ENCODE peak calls at places on chromosomes 7 and 10, in four cellular contexts. One of them, this sample, is unnamed.
A peak's percentile ranks its signal among the peaks of the same experiment; 100 is the strongest.

GRCh38 chr7:64463636-64464375 is 99.1 kb downstream of the ZNF680 start:
- DNase-seq in osteoblast: peak; percentile 83
- DNase-seq in gastrocnemius medialis: peak; percentile 21
- DNase-seq in ovary: peak; percentile 72
- DNase-seq in this sample: no peak

GRCh38 chr10:116770281-116770680 is 27.9 kb upstream of the HSPA12A start:
- DNase-seq in gastrocnemius medialis: no peak
- DNase-seq in osteoblast: no peak
- DNase-seq in ovary: no peak
- DNase-seq in this sample: no peak

GRCh38 chr10:78820007-78820362 is 248.8 kb upstream of the ZMIZ1 start:
- DNase-seq in osteoblast: no peak
- DNase-seq in ovary: no peak
- DNase-seq in gastrocnemius medialis: no peak
- DNase-seq in this sample: no peak

GRCh38 chr10:34789993-34790506 is 25.0 kb downstream of the PARD3 start:
- DNase-seq in osteoblast: no peak
- DNase-seq in ovary: no peak
- DNase-seq in gastrocnemius medialis: no peak
- DNase-seq in this sample: no peak

GRCh38 chr10:62308101-62308500 is 39.5 kb upstream of the RTKN2 start:
- DNase-seq in ovary: no peak
- DNase-seq in gastrocnemius medialis: no peak
- DNase-seq in osteoblast: peak; percentile 59
- DNase-seq in this sample: no peak

GRCh38 chr10:110138197-110138812 is 69.1 kb upstream of the MXI1 start:
- DNase-seq in osteoblast: no peak
- DNase-seq in ovary: no peak
- DNase-seq in gastrocnemius medialis: no peak
- DNase-seq in this sample: peak; percentile 51

GRCh38 chr7:141003172-141004080 is 11.3 kb downstream of the MRPS33 start:
- DNase-seq in gastrocnemius medialis: no peak
- DNase-seq in osteoblast: no peak
- DNase-seq in ovary: no peak
- DNase-seq in this sample: no peak

GRCh38 chr10:30000802-30001571 is 58.4 kb downstream of the JCAD start:
- DNase-seq in osteoblast: peak; percentile 87
- DNase-seq in gastrocnemius medialis: peak; percentile 73
- DNase-seq in ovary: no peak
- DNase-seq in this sample: no peak

GRCh38 chr7:28984631-28985030 is 26.5 kb upstream of the TRIL start:
- DNase-seq in ovary: no peak
- DNase-seq in gastrocnemius medialis: peak; percentile 31
- DNase-seq in osteoblast: peak; percentile 89
- DNase-seq in this sample: peak; percentile 51

GRCh38 chr10:110858297-110858934 is 13.3 kb upstream of the PDCD4 start:
- DNase-seq in osteoblast: no peak
- DNase-seq in ovary: no peak
- DNase-seq in gastrocnemius medialis: no peak
- DNase-seq in this sample: no peak

GRCh38 chr10:119270893-119271361 is 63.6 kb downstream of the GRK5 start:
- DNase-seq in gastrocnemius medialis: no peak
- DNase-seq in ovary: peak; percentile 79
- DNase-seq in osteoblast: no peak
- DNase-seq in this sample: no peak

GRCh38 chr7:22351878-22352277 is 5.1 kb downstream of the RAPGEF5 start:
- DNase-seq in osteoblast: peak; percentile 89
- DNase-seq in ovary: no peak
- DNase-seq in gastrocnemius medialis: no peak
- DNase-seq in this sample: no peak

GRCh38 chr7:154918741-154919140 is 84.2 kb downstream of the PAXIP1 start:
- DNase-seq in osteoblast: no peak
- DNase-seq in ovary: no peak
- DNase-seq in gastrocnemius medialis: no peak
- DNase-seq in this sample: no peak

GRCh38 chr7:91239772-91240171 is 24.5 kb upstream of the FZD1 start:
- DNase-seq in gastrocnemius medialis: no peak
- DNase-seq in osteoblast: no peak
- DNase-seq in ovary: no peak
- DNase-seq in this sample: no peak

GRCh38 chr7:112970771-112971170 is 115.9 kb downstream of the GPR85 start:
- DNase-seq in ovary: no peak
- DNase-seq in osteoblast: no peak
- DNase-seq in gastrocnemius medialis: no peak
- DNase-seq in this sample: no peak

GRCh38 chr7:53358301-53358700 is 322.9 kb downstream of the POM121L12 start:
- DNase-seq in osteoblast: no peak
- DNase-seq in ovary: no peak
- DNase-seq in gastrocnemius medialis: no peak
- DNase-seq in this sample: no peak

GRCh38 chr7:127810691-127811660 is 159.0 kb downstream of the SND1 start:
- DNase-seq in osteoblast: no peak
- DNase-seq in ovary: no peak
- DNase-seq in gastrocnemius medialis: no peak
- DNase-seq in this sample: no peak

GRCh38 chr10:129727071-129727470 is 237.0 kb downstream of the EBF3 start:
- DNase-seq in osteoblast: peak; percentile 54
- DNase-seq in ovary: no peak
- DNase-seq in gastrocnemius medialis: no peak
- DNase-seq in this sample: peak; percentile 4

GRCh38 chr10:29237786-29238185 is 51.1 kb upstream of the LYZL1 start:
- DNase-seq in ovary: no peak
- DNase-seq in gastrocnemius medialis: no peak
- DNase-seq in osteoblast: no peak
- DNase-seq in this sample: no peak

GRCh38 chr10:100823194-100823593 is 77.8 kb downstream of the PAX2 start:
- DNase-seq in ovary: no peak
- DNase-seq in osteoblast: no peak
- DNase-seq in gastrocnemius medialis: no peak
- DNase-seq in this sample: no peak

GRCh38 chr7:49852619-49853462 is 79.4 kb downstream of the VWC2 start:
- DNase-seq in ovary: peak; percentile 54
- DNase-seq in osteoblast: peak; percentile 81
- DNase-seq in gastrocnemius medialis: no peak
- DNase-seq in this sample: peak; percentile 72

GRCh38 chr7:29815181-29816105 is 9.1 kb downstream of the WIPF3 start:
- DNase-seq in osteoblast: no peak
- DNase-seq in gastrocnemius medialis: no peak
- DNase-seq in ovary: no peak
- DNase-seq in this sample: no peak

GRCh38 chr10:129756912-129757861 is 206.9 kb downstream of the EBF3 start:
- DNase-seq in ovary: peak; percentile 47
- DNase-seq in gastrocnemius medialis: no peak
- DNase-seq in osteoblast: peak; percentile 83
- DNase-seq in this sample: no peak

GRCh38 chr7:19113855-19114590 is 3.4 kb downstream of the TWIST1 start:
- DNase-seq in gastrocnemius medialis: no peak
- DNase-seq in osteoblast: peak; percentile 95
- DNase-seq in ovary: no peak
- DNase-seq in this sample: no peak
- H3K4me3 ChIP-seq in gastrocnemius medialis: no peak overlapping the region
- H3K4me3 ChIP-seq in osteoblast: peak overlapping the region; percentile 95
- H3K4me3 ChIP-seq in ovary: peak overlapping the region; percentile 69
- H3K4me3 ChIP-seq in this sample: no peak overlapping the region

DNA sequence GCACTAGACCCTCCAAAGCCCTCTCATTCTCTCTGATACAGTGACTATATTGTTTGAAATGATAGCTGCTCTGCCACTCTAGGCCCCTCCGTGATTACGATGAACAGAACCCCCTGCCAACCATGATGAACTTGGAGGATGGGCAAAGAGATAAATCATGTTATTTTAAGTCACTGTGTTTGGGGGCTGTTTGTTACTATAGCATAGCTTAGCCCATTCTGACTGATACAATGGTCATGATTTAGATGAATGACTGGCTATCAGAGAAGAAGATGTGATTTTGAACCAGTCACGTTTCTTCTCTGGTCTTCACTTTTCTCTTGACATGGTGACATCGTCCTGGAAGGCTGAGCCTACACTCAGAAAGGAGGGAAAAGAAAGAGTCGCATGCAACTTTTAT is 95.4 kb upstream of the HABP2 start:
- DNase-seq in osteoblast: no peak
- DNase-seq in gastrocnemius medialis: no peak
- DNase-seq in ovary: no peak
- DNase-seq in this sample: no peak
- H3K36me3 ChIP-seq in osteoblast: no peaks in the 10 kb centered on the region
- H3K36me3 ChIP-seq in gastrocnemius medialis: no peaks in the 10 kb centered on the region
- H3K36me3 ChIP-seq in ovary: no peaks in the 10 kb centered on the region
- H3K36me3 ChIP-seq in this sample: no peaks in the 10 kb centered on the region

GRCh38 chr10:80176526-80176925 is 28.8 kb downstream of the ANXA11 start:
- DNase-seq in ovary: peak; percentile 24
- DNase-seq in osteoblast: no peak
- DNase-seq in gastrocnemius medialis: no peak
- DNase-seq in this sample: no peak
- H3K27me3 ChIP-seq in ovary: no peaks in the 10 kb centered on the region
- H3K27me3 ChIP-seq in osteoblast: no peaks in the 10 kb centered on the region
- H3K27me3 ChIP-seq in gastrocnemius medialis: no peaks in the 10 kb centered on the region
- H3K27me3 ChIP-seq in this sample: no peaks in the 10 kb centered on the region

DNA sequence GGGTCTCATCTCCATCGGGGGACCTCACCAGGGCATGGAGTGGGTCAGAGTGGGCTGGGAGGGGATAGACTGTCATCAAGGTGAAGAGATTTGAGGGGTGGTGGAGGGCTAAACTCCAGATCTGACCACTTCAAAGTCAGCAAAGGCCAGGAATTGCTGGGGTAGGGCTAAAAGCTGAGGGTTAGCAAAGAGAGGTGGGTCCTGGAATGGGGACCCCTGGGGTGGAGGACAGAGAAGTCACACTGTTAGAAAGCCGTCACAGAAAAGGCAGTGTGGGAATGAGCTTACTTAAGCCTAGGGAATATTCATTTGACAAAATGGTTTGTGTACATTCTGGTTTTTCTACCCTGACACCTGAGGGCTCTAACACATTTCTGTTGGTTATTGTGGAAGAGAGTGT is 6.2 kb downstream of the FBH1 start:
- DNase-seq in ovary: no peak
- DNase-seq in gastrocnemius medialis: no peak
- DNase-seq in osteoblast: no peak
- DNase-seq in this sample: peak; percentile 57
- H3K4me3 ChIP-seq in ovary: no peak overlapping the region
- H3K4me3 ChIP-seq in gastrocnemius medialis: no peak overlapping the region
- H3K4me3 ChIP-seq in osteoblast: no peak overlapping the region
- H3K4me3 ChIP-seq in this sample: no peak overlapping the region

GRCh38 chr7:2219606-2220005 is 13.1 kb downstream of the MAD1L1 start:
- DNase-seq in gastrocnemius medialis: no peak
- DNase-seq in ovary: no peak
- DNase-seq in osteoblast: no peak
- DNase-seq in this sample: no peak

GRCh38 chr7:2222516-2222915 is 10.2 kb downstream of the MAD1L1 start:
- DNase-seq in ovary: no peak
- DNase-seq in gastrocnemius medialis: no peak
- DNase-seq in osteoblast: no peak
- DNase-seq in this sample: no peak

GRCh38 chr7:2220030-2220429 is 12.7 kb downstream of the MAD1L1 start:
- DNase-seq in osteoblast: no peak
- DNase-seq in ovary: no peak
- DNase-seq in gastrocnemius medialis: no peak
- DNase-seq in this sample: no peak

GRCh38 chr7:2220506-2220905 is 12.2 kb downstream of the MAD1L1 start:
- DNase-seq in gastrocnemius medialis: no peak
- DNase-seq in ovary: no peak
- DNase-seq in osteoblast: no peak
- DNase-seq in this sample: no peak

DNA sequence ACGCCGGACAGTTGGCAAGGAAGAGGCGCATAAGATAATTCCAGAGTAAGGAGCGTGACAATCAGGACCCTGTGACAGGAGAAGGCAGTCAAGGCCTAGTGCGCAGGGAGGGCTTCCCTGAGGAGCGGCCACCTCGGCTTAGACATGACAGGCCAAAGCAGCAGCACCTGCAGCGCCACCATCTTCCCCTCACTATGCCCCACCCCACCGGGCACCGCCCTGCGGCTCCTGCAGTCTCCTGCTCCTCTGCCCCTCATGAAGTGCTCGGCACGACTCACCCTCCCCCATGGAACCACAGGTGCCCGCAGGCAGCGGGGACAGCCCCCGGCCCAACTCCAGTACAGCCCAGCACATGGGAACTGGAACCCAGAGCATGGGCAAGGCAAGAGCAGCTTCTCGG is 11.8 kb downstream of the MAD1L1 start:
- DNase-seq in gastrocnemius medialis: no peak
- DNase-seq in osteoblast: no peak
- DNase-seq in ovary: no peak
- DNase-seq in this sample: no peak
- H3K36me3 ChIP-seq in gastrocnemius medialis: no peaks in the 10 kb centered on the region
- H3K36me3 ChIP-seq in osteoblast: peaks cover 35% of the 10 kb centered on the region
- H3K36me3 ChIP-seq in ovary: no peaks in the 10 kb centered on the region
- H3K36me3 ChIP-seq in this sample: peaks cover 34% of the 10 kb centered on the region